ENCODE peak calls at places on chromosomes 4 and X, in four cellular contexts. V, S, I and E are unnamed samples.

GRCh38 chrX:109440475-109440874 is 41.4 kb downstream of the GUCY2F start:
- DNase-seq in V (peak), S (no peak), I (no peak), E (no peak)

GRCh38 chr4:2949782-2950125 is 13.5 kb downstream of the NOP14 start:
- DNase-seq in V (no peak), S (no peak), I (no peak), E (no peak)

GRCh38 chr4:41935652-41936021 is 408 bp downstream of the TMEM33 start:
- DNase-seq in V (peak), S (peak), I (no peak), E (peak)

GRCh38 chr4:30717208-30718020 is 2.8 kb upstream of the PCDH7 start:
- DNase-seq in V (peak), S (peak), I (no peak), E (peak)

GRCh38 chr4:85779165-85779564 is 304.2 kb downstream of the ARHGAP24 start:
- DNase-seq in V (peak), S (peak), I (no peak), E (peak)

GRCh38 chr4:160299608-160300007 is 1196.7 kb downstream of the RAPGEF2 start:
- DNase-seq in V (no peak), S (no peak), I (no peak), E (peak)

GRCh38 chr4:121989715-121990114 is 37.9 kb upstream of the TRPC3 start:
- DNase-seq in V (peak), S (peak), I (no peak), E (no peak)

GRCh38 chrX:51759055-51759454 is 15.8 kb downstream of the GSPT2 start:
- DNase-seq in V (no peak), S (no peak), I (no peak), E (no peak)

GRCh38 chr4:86592553-86593249 is 1.4 kb upstream of the PTPN13 start:
- DNase-seq in V (peak), S (peak), I (no peak), E (peak)

GRCh38 chr4:73612032-73612431 is 8.2 kb downstream of the RASSF6 start:
- DNase-seq in V (no peak), S (peak), I (no peak), E (no peak)

GRCh38 chr4:183249854-183250253 is 70.2 kb downstream of the CLDN22 start:
- DNase-seq in V (peak), S (peak), I (no peak), E (peak)

GRCh38 chrX:21479695-21480280 is 105.6 kb downstream of the CNKSR2 start:
- DNase-seq in V (peak), S (peak), I (no peak), E (peak)

GRCh38 chr4:14920237-14920636 is 82.0 kb upstream of the CPEB2 start:
- DNase-seq in V (no peak), S (no peak), I (no peak), E (no peak)

GRCh38 chrX:130051176-130051845 is 59.0 kb downstream of the ELF4 start:
- DNase-seq in V (no peak), S (no peak), I (no peak), E (no peak)

GRCh38 chrX:107574711-107575110 is 53.6 kb upstream of the PRPS1 start:
- DNase-seq in V (no peak), S (peak), I (no peak), E (peak)